ENCODE peak calls at places on chromosomes 7 and 10, in seven cellular contexts. One of them, this sample, is unnamed. For H3K9me3, the result is how much of the 10 kb centered on the place peaks cover.

GRCh38 chr10:86359933-86360332 is 6.7 kb downstream of the GRID1 start:
- DNase-seq in fibroblast of lung: no peak
- DNase-seq in cardiac muscle cell: no peak
- DNase-seq in OCI-LY7: no peak
- DNase-seq in esophagus muscularis mucosa: no peak
- DNase-seq in uterus: no peak
- DNase-seq in psoas muscle: no peak
- DNase-seq in this sample: no peak

GRCh38 chr10:28113202-28113601 is 114.3 kb upstream of the ODAD2 start:
- DNase-seq in uterus: no peak
- DNase-seq in OCI-LY7: no peak
- DNase-seq in fibroblast of lung: no peak
- DNase-seq in psoas muscle: no peak
- DNase-seq in cardiac muscle cell: no peak
- DNase-seq in esophagus muscularis mucosa: no peak
- DNase-seq in this sample: no peak

GRCh38 chr10:122640921-122641320 is 58.7 kb downstream of the C10orf120 start:
- DNase-seq in psoas muscle: no peak
- DNase-seq in OCI-LY7: no peak
- DNase-seq in fibroblast of lung: no peak
- DNase-seq in uterus: no peak
- DNase-seq in esophagus muscularis mucosa: no peak
- DNase-seq in cardiac muscle cell: no peak
- DNase-seq in this sample: no peak

GRCh38 chr7:37359662-37360444 is 88.8 kb downstream of the ELMO1 start:
- DNase-seq in OCI-LY7: no peak
- DNase-seq in psoas muscle: no peak
- DNase-seq in fibroblast of lung: no peak
- DNase-seq in uterus: no peak
- DNase-seq in esophagus muscularis mucosa: peak
- DNase-seq in cardiac muscle cell: peak
- DNase-seq in this sample: no peak

GRCh38 chr10:48487244-48487643 is 117.6 kb downstream of the ARHGAP22 start:
- DNase-seq in uterus: no peak
- DNase-seq in OCI-LY7: no peak
- DNase-seq in esophagus muscularis mucosa: no peak
- DNase-seq in psoas muscle: no peak
- DNase-seq in fibroblast of lung: no peak
- DNase-seq in cardiac muscle cell: no peak
- DNase-seq in this sample: no peak

GRCh38 chr7:69190738-69191137 is 407.5 kb upstream of the AUTS2 start:
- DNase-seq in uterus: no peak
- DNase-seq in esophagus muscularis mucosa: no peak
- DNase-seq in fibroblast of lung: peak
- DNase-seq in OCI-LY7: no peak
- DNase-seq in psoas muscle: no peak
- DNase-seq in cardiac muscle cell: peak
- DNase-seq in this sample: no peak

GRCh38 chr7:26369519-26370385 is 78.1 kb downstream of the SNX10 start:
- DNase-seq in OCI-LY7: peak
- DNase-seq in cardiac muscle cell: peak
- DNase-seq in uterus: no peak
- DNase-seq in esophagus muscularis mucosa: no peak
- DNase-seq in psoas muscle: no peak
- DNase-seq in fibroblast of lung: peak
- DNase-seq in this sample: no peak

GRCh38 chr10:90424730-90425129 is 433.1 kb downstream of the HTR7 start:
- DNase-seq in esophagus muscularis mucosa: no peak
- DNase-seq in cardiac muscle cell: no peak
- DNase-seq in uterus: no peak
- DNase-seq in psoas muscle: no peak
- DNase-seq in fibroblast of lung: peak
- DNase-seq in OCI-LY7: no peak
- DNase-seq in this sample: no peak

GRCh38 chr7:131653418-131654248 is 97.2 kb upstream of the PODXL start:
- DNase-seq in uterus: peak
- DNase-seq in cardiac muscle cell: no peak
- DNase-seq in esophagus muscularis mucosa: no peak
- DNase-seq in fibroblast of lung: peak
- DNase-seq in psoas muscle: peak
- DNase-seq in OCI-LY7: no peak
- DNase-seq in this sample: no peak

GRCh38 chr7:138879356-138879755 is 81.4 kb upstream of the ATP6V0A4 start:
- DNase-seq in OCI-LY7: no peak
- DNase-seq in psoas muscle: no peak
- DNase-seq in fibroblast of lung: no peak
- DNase-seq in uterus: no peak
- DNase-seq in esophagus muscularis mucosa: no peak
- DNase-seq in cardiac muscle cell: peak
- DNase-seq in this sample: no peak

GRCh38 chr7:39501358-39501757 is 64.8 kb upstream of the YAE1 start:
- DNase-seq in cardiac muscle cell: no peak
- DNase-seq in psoas muscle: no peak
- DNase-seq in uterus: no peak
- DNase-seq in fibroblast of lung: peak
- DNase-seq in OCI-LY7: no peak
- DNase-seq in esophagus muscularis mucosa: no peak
- DNase-seq in this sample: no peak

GRCh38 chr10:93859049-93859655 is 34.6 kb upstream of the SLC35G1 start:
- DNase-seq in esophagus muscularis mucosa: no peak
- DNase-seq in fibroblast of lung: no peak
- DNase-seq in psoas muscle: no peak
- DNase-seq in cardiac muscle cell: no peak
- DNase-seq in OCI-LY7: peak
- DNase-seq in uterus: no peak
- DNase-seq in this sample: no peak

GRCh38 chr7:135834262-135834661 is 85.6 kb upstream of the FAM180A start:
- DNase-seq in psoas muscle: no peak
- DNase-seq in OCI-LY7: no peak
- DNase-seq in fibroblast of lung: no peak
- DNase-seq in esophagus muscularis mucosa: no peak
- DNase-seq in cardiac muscle cell: no peak
- DNase-seq in uterus: no peak
- DNase-seq in this sample: no peak

GRCh38 chr7:128919881-128920789 is 9.6 kb upstream of the KCP start:
- DNase-seq in OCI-LY7: no peak
- DNase-seq in psoas muscle: no peak
- DNase-seq in fibroblast of lung: no peak
- DNase-seq in cardiac muscle cell: no peak
- DNase-seq in esophagus muscularis mucosa: no peak
- DNase-seq in uterus: no peak
- DNase-seq in this sample: no peak

GRCh38 chr10:1434202-1434601 is 303.1 kb downstream of the ADARB2 start:
- DNase-seq in psoas muscle: no peak
- DNase-seq in fibroblast of lung: no peak
- DNase-seq in cardiac muscle cell: no peak
- DNase-seq in OCI-LY7: no peak
- DNase-seq in uterus: no peak
- DNase-seq in esophagus muscularis mucosa: no peak
- DNase-seq in this sample: no peak

GRCh38 chr7:30032310-30033125 is 4.3 kb downstream of the PLEKHA8 start:
- DNase-seq in psoas muscle: no peak
- DNase-seq in fibroblast of lung: peak
- DNase-seq in cardiac muscle cell: no peak
- DNase-seq in OCI-LY7: peak
- DNase-seq in esophagus muscularis mucosa: no peak
- DNase-seq in uterus: no peak
- DNase-seq in this sample: no peak

GRCh38 chr10:117132751-117133231 is 5.3 kb downstream of the VAX1 start:
- DNase-seq in fibroblast of lung: no peak
- DNase-seq in OCI-LY7: no peak
- DNase-seq in cardiac muscle cell: peak
- DNase-seq in uterus: no peak
- DNase-seq in psoas muscle: no peak
- DNase-seq in esophagus muscularis mucosa: peak
- DNase-seq in this sample: no peak

GRCh38 chr7:33888206-33888605 is 17.1 kb upstream of the BMPER start:
- DNase-seq in uterus: no peak
- DNase-seq in OCI-LY7: no peak
- DNase-seq in psoas muscle: no peak
- DNase-seq in esophagus muscularis mucosa: peak
- DNase-seq in cardiac muscle cell: no peak
- DNase-seq in fibroblast of lung: peak
- DNase-seq in this sample: no peak

GRCh38 chr7:116522247-116522646 is 2.6 kb upstream of the CAV1 start:
- DNase-seq in cardiac muscle cell: no peak
- DNase-seq in uterus: no peak
- DNase-seq in esophagus muscularis mucosa: no peak
- DNase-seq in psoas muscle: no peak
- DNase-seq in OCI-LY7: no peak
- DNase-seq in fibroblast of lung: peak
- DNase-seq in this sample: no peak

GRCh38 chr7:100888988-100889760 is at the start of gene UFSP1:
- DNase-seq in OCI-LY7: no peak
- DNase-seq in uterus: no peak
- DNase-seq in cardiac muscle cell: peak
- DNase-seq in psoas muscle: no peak
- DNase-seq in fibroblast of lung: no peak
- DNase-seq in esophagus muscularis mucosa: no peak
- DNase-seq in this sample: no peak

GRCh38 chr7:38222481-38223096 is 44.5 kb downstream of the STARD3NL start:
- DNase-seq in fibroblast of lung: peak
- DNase-seq in psoas muscle: no peak
- DNase-seq in esophagus muscularis mucosa: no peak
- DNase-seq in OCI-LY7: peak
- DNase-seq in cardiac muscle cell: peak
- DNase-seq in uterus: no peak
- DNase-seq in this sample: no peak

GRCh38 chr10:25565570-25565969 is 368.5 kb upstream of the MYO3A start:
- DNase-seq in uterus: no peak
- DNase-seq in esophagus muscularis mucosa: no peak
- DNase-seq in psoas muscle: no peak
- DNase-seq in cardiac muscle cell: no peak
- DNase-seq in OCI-LY7: no peak
- DNase-seq in fibroblast of lung: no peak
- DNase-seq in this sample: no peak
- TF ChIP-seq CTCF in uterus: no peak
- TF ChIP-seq CTCF in esophagus muscularis mucosa: no peak
- TF ChIP-seq CTCF in psoas muscle: no peak
- TF ChIP-seq CTCF in cardiac muscle cell: no peak
- TF ChIP-seq CTCF in OCI-LY7: no peak
- TF ChIP-seq CTCF in fibroblast of lung: no peak
- TF ChIP-seq CTCF in this sample: no peak

GRCh38 chr7:158473238-158473637 is 114.4 kb downstream of the PTPRN2 start:
- DNase-seq in esophagus muscularis mucosa: no peak
- DNase-seq in OCI-LY7: no peak
- DNase-seq in uterus: no peak
- DNase-seq in psoas muscle: no peak
- DNase-seq in cardiac muscle cell: no peak
- DNase-seq in fibroblast of lung: no peak
- DNase-seq in this sample: no peak
- H3K9me3 ChIP-seq in esophagus muscularis mucosa: under half
- H3K9me3 ChIP-seq in OCI-LY7: under half
- H3K9me3 ChIP-seq in uterus: under half
- H3K9me3 ChIP-seq in psoas muscle: under half
- H3K9me3 ChIP-seq in cardiac muscle cell: under half
- H3K9me3 ChIP-seq in fibroblast of lung: under half
- H3K9me3 ChIP-seq in this sample: under half

GRCh38 chr7:137789215-137789899 is 57.4 kb downstream of the DGKI start:
- DNase-seq in uterus: no peak
- DNase-seq in cardiac muscle cell: no peak
- DNase-seq in esophagus muscularis mucosa: no peak
- DNase-seq in OCI-LY7: no peak
- DNase-seq in fibroblast of lung: peak
- DNase-seq in psoas muscle: no peak
- DNase-seq in this sample: no peak

GRCh38 chr7:137790828-137791227 is 55.9 kb downstream of the DGKI start:
- DNase-seq in fibroblast of lung: no peak
- DNase-seq in OCI-LY7: no peak
- DNase-seq in uterus: no peak
- DNase-seq in esophagus muscularis mucosa: no peak
- DNase-seq in psoas muscle: no peak
- DNase-seq in cardiac muscle cell: no peak
- DNase-seq in this sample: no peak

GRCh38 chr7:137791947-137792346 is 54.8 kb downstream of the DGKI start:
- DNase-seq in cardiac muscle cell: no peak
- DNase-seq in fibroblast of lung: no peak
- DNase-seq in uterus: no peak
- DNase-seq in psoas muscle: no peak
- DNase-seq in esophagus muscularis mucosa: no peak
- DNase-seq in OCI-LY7: no peak
- DNase-seq in this sample: no peak
- TF ChIP-seq CTCF in cardiac muscle cell: no peak
- TF ChIP-seq CTCF in fibroblast of lung: no peak
- TF ChIP-seq CTCF in uterus: no peak
- TF ChIP-seq CTCF in psoas muscle: no peak
- TF ChIP-seq CTCF in esophagus muscularis mucosa: no peak
- TF ChIP-seq CTCF in OCI-LY7: no peak
- TF ChIP-seq CTCF in this sample: no peak

GRCh38 chr10:130910848-130911247 is 400.7 kb downstream of the TCERG1L start:
- DNase-seq in uterus: no peak
- DNase-seq in OCI-LY7: no peak
- DNase-seq in cardiac muscle cell: no peak
- DNase-seq in psoas muscle: no peak
- DNase-seq in esophagus muscularis mucosa: no peak
- DNase-seq in fibroblast of lung: no peak
- DNase-seq in this sample: no peak

GRCh38 chr10:130915065-130915464 is 396.5 kb downstream of the TCERG1L start:
- DNase-seq in OCI-LY7: no peak
- DNase-seq in esophagus muscularis mucosa: no peak
- DNase-seq in uterus: no peak
- DNase-seq in fibroblast of lung: no peak
- DNase-seq in cardiac muscle cell: no peak
- DNase-seq in psoas muscle: no peak
- DNase-seq in this sample: no peak

GRCh38 chr10:130913844-130914243 is 397.7 kb downstream of the TCERG1L start:
- DNase-seq in OCI-LY7: no peak
- DNase-seq in cardiac muscle cell: no peak
- DNase-seq in psoas muscle: no peak
- DNase-seq in uterus: no peak
- DNase-seq in esophagus muscularis mucosa: no peak
- DNase-seq in fibroblast of lung: no peak
- DNase-seq in this sample: no peak

GRCh38 chr10:130914377-130914776 is 397.1 kb downstream of the TCERG1L start:
- DNase-seq in esophagus muscularis mucosa: no peak
- DNase-seq in cardiac muscle cell: no peak
- DNase-seq in OCI-LY7: no peak
- DNase-seq in psoas muscle: no peak
- DNase-seq in fibroblast of lung: no peak
- DNase-seq in uterus: no peak
- DNase-seq in this sample: no peak
- H3K9me3 ChIP-seq in esophagus muscularis mucosa: under half
- H3K9me3 ChIP-seq in cardiac muscle cell: under half
- H3K9me3 ChIP-seq in OCI-LY7: under half
- H3K9me3 ChIP-seq in psoas muscle: under half
- H3K9me3 ChIP-seq in fibroblast of lung: under half
- H3K9me3 ChIP-seq in uterus: under half
- H3K9me3 ChIP-seq in this sample: under half